ENCODE peak calls at places on chromosomes 5 and 9, in four cellular contexts. H is A549, K is H1, E is K562. Z is an unnamed sample.

GRCh38 chr5:96151891-96152290 is 190.2 kb upstream of the ELL2 start:
- DNase-seq in H (no peak), K (no peak), E (no peak), Z (no peak)

GRCh38 chr5:25540628-25541027 is 895.9 kb upstream of the CDH10 start:
- DNase-seq in H (no peak), K (no peak), E (no peak), Z (no peak)

GRCh38 chr5:44868541-44868940 is 59.8 kb downstream of the MRPS30 start:
- DNase-seq in H (no peak), K (no peak), E (no peak), Z (no peak)

GRCh38 chr9:87112656-87113055 is 165.3 kb upstream of the GAS1 start:
- DNase-seq in H (no peak), K (no peak), E (no peak), Z (no peak)

GRCh38 chr5:82164957-82165698 is 113.0 kb downstream of the RPS23 start:
- DNase-seq in H (peak), K (no peak), E (no peak), Z (no peak)

GRCh38 chr9:24698864-24699518 is 153.3 kb upstream of the IZUMO3 start:
- DNase-seq in H (no peak), K (no peak), E (no peak), Z (no peak)

GRCh38 chr5:157259699-157260098 is 6.2 kb upstream of the CYFIP2 start:
- DNase-seq in H (no peak), K (no peak), E (no peak), Z (no peak)

GRCh38 chr9:15136646-15137045 is 170.4 kb downstream of the TTC39B start:
- DNase-seq in H (peak), K (peak), E (no peak), Z (no peak)

GRCh38 chr9:14228602-14229001 is 85.3 kb downstream of the NFIB start:
- DNase-seq in H (no peak), K (no peak), E (no peak), Z (no peak)

GRCh38 chr5:173324115-173325001 is 3.9 kb downstream of the STC2 start:
- DNase-seq in H (no peak), K (no peak), E (peak), Z (no peak)

GRCh38 chr5:89117131-89117644 is 234.2 kb upstream of the MEF2C start:
- DNase-seq in H (no peak), K (no peak), E (no peak), Z (no peak)

GRCh38 chr5:16271851-16272250 is 92.3 kb upstream of the MARCHF11 start:
- DNase-seq in H (no peak), K (no peak), E (no peak), Z (peak)

GRCh38 chr5:142211918-142212317 is 103.3 kb downstream of the NDFIP1 start:
- DNase-seq in H (no peak), K (no peak), E (no peak), Z (no peak)

GRCh38 chr9:83637389-83637788 is 14.4 kb downstream of the IDNK start:
- DNase-seq in H (no peak), K (no peak), E (no peak), Z (peak)

GRCh38 chr9:69376651-69377050 is 51.6 kb downstream of the ENTREP1 start:
- DNase-seq in H (peak), K (no peak), E (no peak), Z (no peak)

GRCh38 chr9:23321049-23321448 is 505.0 kb downstream of the ELAVL2 start:
- DNase-seq in H (no peak), K (no peak), E (no peak), Z (no peak)

GRCh38 chr5:156399323-156399722 is 72.4 kb downstream of the SGCD start:
- DNase-seq in H (no peak), K (no peak), E (no peak), Z (no peak)

GRCh38 chr5:77777281-77777892 is 1.2 kb upstream of the TBCA start:
- DNase-seq in H (peak), K (no peak), E (no peak), Z (peak)

GRCh38 chr9:119974026-119974425 is 604.8 kb upstream of the BRINP1 start:
- DNase-seq in H (no peak), K (no peak), E (no peak), Z (peak)

GRCh38 chr5:108028411-108028810 is 353.5 kb downstream of the FBXL17 start:
- DNase-seq in H (no peak), K (no peak), E (no peak), Z (no peak)

GRCh38 chr9:87212563-87213154 is 265.4 kb upstream of the GAS1 start:
- DNase-seq in H (no peak), K (no peak), E (no peak), Z (no peak)

DNA sequence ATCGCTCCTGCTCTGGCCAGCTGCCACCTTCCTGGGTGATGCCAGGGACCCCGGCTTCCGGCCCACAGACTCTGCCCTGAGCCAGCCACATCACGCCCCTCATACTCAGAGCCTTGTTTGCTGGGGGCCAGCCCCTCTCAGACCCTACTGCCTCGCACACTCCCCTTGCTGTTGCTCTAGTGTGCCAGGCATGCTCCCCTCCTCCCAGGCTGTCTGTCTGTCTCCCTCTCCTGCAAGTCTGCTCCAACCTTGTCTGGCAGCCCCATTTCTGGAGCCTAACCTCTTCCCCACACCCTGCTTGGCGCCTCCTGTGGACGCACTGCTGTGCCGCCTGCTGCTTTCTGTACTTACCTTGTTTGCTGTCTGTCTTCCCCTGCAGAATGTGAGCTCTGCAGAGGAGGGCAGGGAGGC is 184.7 kb downstream of the HSPA4 start:
- DNase-seq in H (no peak), K (no peak), E (no peak), Z (no peak)
- TF ChIP-seq PHF8 in H (no peak), K (no peak), E (no peak), Z (no peak)

GRCh38 chr9:20382460-20383071 is 239.7 kb downstream of the MLLT3 start:
- DNase-seq in H (peak), K (no peak), E (no peak), Z (peak)
- TF ChIP-seq PHF8 in H (no peak), K (no peak), E (no peak), Z (no peak)

DNA sequence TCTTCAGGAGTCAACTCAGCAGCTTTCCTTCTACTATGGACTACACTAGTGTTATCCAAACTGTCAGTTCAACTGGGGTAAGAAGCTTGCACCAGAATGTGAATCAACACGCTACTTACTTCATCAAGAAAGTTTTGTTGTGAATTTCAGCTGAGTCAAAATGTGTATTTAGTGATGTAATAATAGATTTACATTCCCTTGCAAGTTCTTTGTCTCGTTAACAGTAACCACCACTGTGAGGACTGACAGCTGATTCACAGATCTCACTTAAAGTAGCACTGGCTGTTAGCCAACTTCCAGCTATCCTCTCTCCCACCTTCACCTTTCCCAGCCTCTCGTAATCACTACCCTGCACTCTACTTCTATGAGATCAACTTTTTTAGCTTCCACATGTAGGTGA is 445.3 kb downstream of the NTRK2 start:
- DNase-seq in H (peak), K (no peak), E (no peak), Z (no peak)
- TF ChIP-seq PHF8 in H (no peak), K (no peak), E (no peak), Z (no peak)

GRCh38 chr5:137036630-137037029 is 462.5 kb downstream of the SPOCK1 start:
- DNase-seq in H (no peak), K (no peak), E (no peak), Z (no peak)
- TF ChIP-seq PHF8 in H (no peak), K (no peak), E (no peak), Z (no peak)

GRCh38 chr9:693460-694390 is 147.8 kb upstream of the DMRT1 start:
- DNase-seq in H (no peak), K (no peak), E (no peak), Z (no peak)
- TF ChIP-seq PHF8 in H (no peak), K (no peak), E (no peak), Z (no peak)

GRCh38 chr9:137017071-137017470 is 11.0 kb downstream of the ABCA2 start:
- DNase-seq in H (no peak), K (no peak), E (no peak), Z (no peak)

GRCh38 chr9:137019891-137020683 is 8.0 kb downstream of the ABCA2 start:
- DNase-seq in H (no peak), K (no peak), E (no peak), Z (no peak)

GRCh38 chr9:137017791-137018497 is 10.1 kb downstream of the ABCA2 start:
- DNase-seq in H (no peak), K (no peak), E (peak), Z (no peak)

GRCh38 chr9:137020771-137021573 is 7.1 kb downstream of the ABCA2 start:
- DNase-seq in H (no peak), K (no peak), E (no peak), Z (no peak)

DNA sequence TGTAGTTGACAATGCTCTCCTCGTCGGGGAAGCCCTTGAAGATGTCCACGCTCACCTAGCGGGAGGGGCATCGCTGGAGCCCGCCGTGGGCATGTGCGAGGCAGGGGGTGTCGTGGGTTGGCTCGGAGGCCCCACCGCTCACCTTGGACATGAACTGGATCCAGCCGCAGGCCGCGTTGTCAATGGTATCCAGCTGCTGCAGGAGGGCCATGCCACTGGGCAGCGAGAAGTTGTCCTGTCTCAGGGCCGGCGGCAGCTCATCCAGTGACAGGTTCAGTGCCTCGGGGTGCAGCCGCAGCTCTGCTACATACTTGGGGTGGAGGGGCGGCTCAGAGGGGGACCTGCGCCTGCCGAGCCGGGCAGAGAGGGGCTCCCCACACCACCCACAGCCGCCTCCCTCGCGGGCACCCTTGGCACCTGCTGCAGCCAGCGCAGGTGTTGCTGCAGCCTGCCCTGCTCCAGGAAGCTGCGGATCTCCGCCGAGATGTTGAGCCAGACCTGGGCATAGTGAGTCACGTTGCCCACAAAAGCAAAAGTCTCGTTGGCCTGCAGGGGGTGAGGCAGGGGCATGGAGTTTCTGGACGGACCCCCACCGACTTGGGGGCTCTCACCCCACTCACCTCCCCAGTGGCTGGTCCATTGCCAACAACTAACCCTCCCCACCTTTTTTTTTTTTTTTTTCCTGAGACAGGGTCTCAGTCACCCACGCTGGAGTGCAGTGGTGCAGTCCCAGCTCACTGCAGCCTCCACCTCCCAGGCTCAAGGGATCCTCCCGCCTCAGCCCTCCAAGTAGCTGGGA is 9.1 kb downstream of the ABCA2 start:
- DNase-seq in H (no peak), K (no peak), E (no peak), Z (no peak)
- TF ChIP-seq PHF8 in H (no peak), K (no peak), E (no peak), Z (no peak)

DNA sequence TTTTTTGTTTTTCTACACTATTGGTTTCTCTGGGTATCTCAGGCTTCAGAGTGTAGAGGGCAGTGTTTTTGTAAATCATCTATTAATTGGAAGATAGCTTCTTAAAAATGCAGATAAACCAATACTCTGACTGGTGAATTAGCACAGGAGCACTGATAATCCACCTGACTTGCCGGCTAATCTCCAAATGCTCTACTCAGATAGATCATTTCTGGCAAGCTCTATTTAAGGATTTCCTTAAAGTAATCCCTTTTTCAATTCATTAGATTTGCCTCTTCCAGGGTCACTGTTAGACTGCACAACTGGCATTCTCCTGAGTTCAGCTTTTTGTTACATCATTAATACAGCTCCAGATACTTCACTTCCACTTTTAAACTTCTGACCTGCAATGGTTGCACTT is 1390.3 kb upstream of the NUDT12 start:
- DNase-seq in H (no peak), K (no peak), E (no peak), Z (no peak)
- TF ChIP-seq PHF8 in H (no peak), K (no peak), E (no peak), Z (no peak)

Z was measured in HepG2.